ENCODE peak calls at places on chromosome 5, in five cellular contexts. W is cardiac fibroblast, U is Calu3, S is AG09309, T is choroid plexus epithelial cell. H is an unnamed sample.

GRCh38 chr5:136613243-136613642 is 247.9 kb upstream of the TRPC7 start:
- DNase-seq in W (no peak), S (no peak), T (no peak), U (no peak), H (no peak)

GRCh38 chr5:150077060-150077459 is 9.3 kb downstream of the CSF1R start:
- DNase-seq in W (no peak), T (no peak), S (no peak), U (no peak), H (peak; percentile 6)

GRCh38 chr5:891117-891836 is 1.3 kb downstream of the BRD9 start:
- DNase-seq in W (no peak), T (peak; percentile 6), S (no peak), U (no peak), H (no peak)

GRCh38 chr5:58921106-58921505 is 338.2 kb downstream of the RAB3C start:
- DNase-seq in S (no peak), T (peak; percentile 47), W (peak; percentile 23), U (no peak), H (no peak)

GRCh38 chr5:116668361-116668760 is 93.7 kb upstream of the SEMA6A start:
- DNase-seq in W (no peak), U (no peak), S (no peak), T (no peak), H (no peak)

GRCh38 chr5:112823656-112824055 is 37.4 kb upstream of the SRP19 start:
- DNase-seq in W (no peak), S (no peak), T (no peak), U (peak; percentile 23), H (no peak)

GRCh38 chr5:66247176-66247960 is 103.3 kb downstream of the SREK1 start:
- DNase-seq in T (peak; percentile 87), W (peak; percentile 92), S (peak; percentile 66), U (no peak), H (no peak)

GRCh38 chr5:177507165-177507564 is 2.5 kb downstream of the DOK3 start:
- DNase-seq in S (no peak), U (no peak), W (peak; percentile 45), T (peak; percentile 58), H (no peak)

GRCh38 chr5:103364074-103364473 is 105.5 kb downstream of the MACIR start:
- DNase-seq in S (no peak), U (no peak), T (no peak), W (no peak), H (no peak)

DNA sequence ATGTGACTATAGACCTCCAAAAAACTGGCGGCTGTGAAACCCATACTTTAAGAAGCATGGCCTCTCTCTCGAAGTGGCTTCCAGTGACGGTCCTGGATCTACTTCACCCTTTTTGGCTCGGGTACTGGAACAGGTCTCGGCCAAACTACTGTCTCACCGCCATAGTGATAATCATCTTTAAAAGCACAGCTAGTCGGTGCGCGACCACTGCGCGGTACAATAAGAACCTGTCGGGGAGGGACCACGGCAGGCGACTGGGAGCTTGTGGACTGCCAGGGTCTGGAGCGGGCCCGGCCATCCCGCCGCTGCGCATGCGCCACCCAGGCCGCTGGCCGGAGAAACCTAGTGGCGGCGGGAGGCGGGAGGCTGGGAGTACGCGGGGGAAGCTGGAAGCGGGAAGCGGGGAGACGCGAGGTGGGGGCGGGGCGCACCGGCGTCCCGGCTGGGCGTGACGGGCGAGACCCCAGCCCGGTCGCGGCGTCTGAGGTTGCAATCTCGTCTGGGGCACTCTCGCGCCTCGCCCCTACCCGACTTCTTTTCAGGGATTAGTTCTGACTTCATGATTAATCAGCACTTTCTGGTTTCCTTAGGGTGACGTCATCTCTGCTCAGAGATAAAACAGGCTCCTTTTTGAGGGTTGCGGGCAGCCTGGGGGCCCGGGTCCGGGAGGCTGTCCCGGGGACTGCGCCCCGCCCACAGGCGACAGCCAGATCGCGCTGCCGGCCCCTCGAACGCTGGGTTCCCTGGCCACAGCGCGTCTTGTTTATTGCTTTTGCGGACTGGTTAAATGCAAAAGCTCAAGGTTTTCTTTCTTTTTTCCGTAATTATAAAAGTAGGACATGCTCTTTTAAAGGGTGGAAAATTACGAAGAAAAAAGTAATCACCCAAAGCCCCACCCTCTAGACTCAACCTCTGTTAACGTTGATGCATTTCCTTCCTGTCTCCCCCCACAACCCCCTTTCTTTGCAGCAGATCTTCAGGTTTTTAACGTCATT is 266.8 kb downstream of the CWC27 start:
- DNase-seq in T (peak; percentile 89), U (peak; percentile 93), W (peak; percentile 98), S (peak; percentile 74), H (peak; percentile 67)
- TF ChIP-seq CTCF in T (no peak), U (no peak), W (no peak), S (no peak), H (no peak)

GRCh38 chr5:107352576-107352975 is 318.2 kb downstream of the EFNA5 start:
- DNase-seq in U (no peak), S (no peak), W (no peak), T (no peak), H (no peak)
- TF ChIP-seq CTCF in U (peak; percentile 14), S (no peak), W (no peak), T (peak; percentile 12), H (no peak)

GRCh38 chr5:9099681-9100080 is 446.2 kb downstream of the SEMA5A start:
- DNase-seq in W (no peak), S (no peak), U (no peak), T (no peak), H (no peak)
- TF ChIP-seq CTCF in W (peak; percentile 4), S (no peak), U (no peak), T (peak; percentile 3), H (no peak)

GRCh38 chr5:167971706-167972105 is 319.7 kb upstream of the WWC1 start:
- DNase-seq in W (no peak), S (no peak), T (no peak), U (no peak), H (no peak)

GRCh38 chr5:167973126-167973525 is 318.3 kb upstream of the WWC1 start:
- DNase-seq in T (no peak), W (no peak), U (no peak), S (no peak), H (no peak)

GRCh38 chr5:167967494-167968180 is 323.8 kb upstream of the WWC1 start:
- DNase-seq in S (no peak), W (no peak), T (no peak), U (no peak), H (no peak)

GRCh38 chr5:167968784-167969183 is 322.7 kb upstream of the WWC1 start:
- DNase-seq in T (no peak), S (no peak), W (no peak), U (no peak), H (no peak)

DNA sequence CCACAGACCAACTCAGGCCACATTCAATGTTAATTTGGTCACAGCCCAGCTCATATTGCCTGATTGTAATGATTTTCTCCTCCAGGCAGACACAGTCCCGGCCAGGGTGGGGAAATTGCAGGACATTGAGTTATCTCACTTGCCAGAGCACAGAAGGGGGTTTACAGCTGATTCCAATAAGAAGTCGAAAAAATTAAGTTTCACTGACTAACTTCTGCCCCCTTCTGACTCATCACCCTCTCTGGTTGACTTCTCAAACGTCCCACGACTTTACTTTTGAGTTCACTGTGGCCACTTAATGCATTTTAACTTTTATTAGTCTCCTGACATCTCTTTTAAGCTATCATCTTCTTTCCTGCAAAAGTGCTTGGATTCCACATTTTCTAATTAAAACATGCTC is 321.4 kb upstream of the WWC1 start:
- DNase-seq in T (peak; percentile 33), W (peak; percentile 11), S (peak; percentile 73), U (no peak), H (no peak)
- TF ChIP-seq CTCF in T (peak; percentile 19), W (no peak), S (peak; percentile 26), U (no peak), H (no peak)

GRCh38 chr5:169004551-169004950 is 296.4 kb downstream of the SLIT3 start:
- DNase-seq in S (no peak), U (no peak), W (no peak), T (peak; percentile 7), H (no peak)

GRCh38 chr5:169006206-169006605 is 294.7 kb downstream of the SLIT3 start:
- DNase-seq in U (no peak), W (no peak), S (no peak), T (no peak), H (no peak)

GRCh38 chr5:169001392-169001791 is 299.5 kb downstream of the SLIT3 start:
- DNase-seq in S (no peak), T (no peak), U (no peak), W (no peak), H (no peak)

GRCh38 chr5:169002941-169003555 is 297.9 kb downstream of the SLIT3 start:
- DNase-seq in T (no peak), W (no peak), S (no peak), U (no peak), H (no peak)

GRCh38 chr5:169003721-169004481 is 297.0 kb downstream of the SLIT3 start:
- DNase-seq in T (no peak), U (no peak), S (no peak), W (no peak), H (no peak)
- TF ChIP-seq CTCF in T (peak; percentile 7), U (no peak), S (no peak), W (peak; percentile 23), H (no peak)

DNA sequence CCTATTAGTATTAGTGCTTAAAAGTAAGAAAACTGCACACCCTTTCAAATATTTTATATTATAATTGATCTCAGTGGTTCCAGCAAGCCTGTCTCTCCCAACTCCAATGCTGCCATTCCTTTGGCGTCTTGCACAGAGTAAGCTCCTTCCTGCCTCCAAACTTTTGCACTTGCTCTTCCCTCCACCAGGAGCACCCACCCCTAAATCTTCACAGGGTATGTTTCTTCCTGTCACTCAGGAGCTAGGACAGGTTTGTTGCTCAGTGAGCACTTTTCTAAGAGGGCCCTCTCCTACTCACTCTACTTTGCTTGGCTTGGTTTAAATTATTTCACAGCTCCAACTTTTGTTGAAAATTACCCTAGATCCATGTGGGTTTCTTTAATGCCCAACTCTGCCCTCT is 189.1 kb upstream of the ADRA1B start:
- DNase-seq in W (no peak), T (no peak), S (no peak), U (no peak), H (no peak)
- TF ChIP-seq CTCF in W (no peak), T (no peak), S (no peak), U (no peak), H (no peak)

DNA sequence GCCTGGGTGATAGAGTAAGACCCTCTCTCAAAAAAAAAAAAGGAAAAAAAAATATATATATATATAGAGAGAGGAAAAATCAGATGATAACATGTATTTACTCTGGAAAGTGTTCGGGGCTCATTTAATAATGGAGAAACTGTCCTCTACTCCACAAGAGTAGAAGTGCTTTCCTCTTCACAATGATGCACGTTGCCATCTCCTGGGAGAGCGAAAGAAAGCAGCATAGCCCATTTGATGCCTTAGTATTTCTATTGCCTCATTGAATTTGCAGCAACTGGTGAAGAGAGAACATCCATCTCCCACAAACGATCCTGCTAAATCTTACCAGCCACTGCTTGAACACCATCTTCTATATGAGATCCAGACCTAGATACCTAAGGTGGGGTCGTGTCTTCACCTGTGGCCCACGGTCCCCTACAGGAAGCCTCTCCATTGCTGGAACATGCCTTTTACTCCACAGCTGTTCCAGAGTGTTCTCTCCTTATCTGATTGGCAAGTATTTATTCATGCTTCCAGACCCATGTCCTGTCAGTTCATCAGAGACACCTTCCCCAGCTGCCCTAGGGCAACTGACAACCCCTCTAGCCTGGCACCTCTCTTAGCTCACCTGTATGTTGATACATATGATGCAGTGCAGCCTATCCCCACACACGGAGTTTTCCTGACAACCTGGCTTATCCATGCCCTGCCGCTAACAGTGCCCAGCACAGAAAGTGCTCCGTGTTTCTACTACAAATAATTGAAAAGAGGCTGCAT is 115.3 kb downstream of the MARCHF11 start:
- DNase-seq in T (no peak), W (no peak), S (no peak), U (no peak), H (no peak)
- TF ChIP-seq CTCF in T (no peak), W (no peak), S (no peak), U (no peak), H (no peak)